ENCODE peak calls at places on chromosomes 12 and 14, in seven cellular contexts. H is mesendoderm, L is IMR-90, P is mesenchymal stem cell, B is H9, J is H1, K is trophoblast cell. R is an unnamed sample.

GRCh38 chr14:43503508-43503907 is 1003.6 kb downstream of the FSCB start:
- DNase-seq in H (no peak), L (no peak), P (peak), B (no peak), J (no peak), K (no peak), R (no peak)

GRCh38 chr12:80216890-80217559 is 117.7 kb downstream of the OTOGL start:
- DNase-seq in H (peak), L (no peak), P (no peak), B (peak), J (no peak), K (no peak), R (no peak)

GRCh38 chr12:32502693-32503510 is 103.5 kb downstream of the FGD4 start:
- DNase-seq in H (peak), L (peak), P (peak), B (no peak), J (no peak), K (no peak), R (no peak)

GRCh38 chr12:103884316-103884715 is 43.3 kb upstream of the NT5DC3 start:
- DNase-seq in H (peak), L (peak), P (peak), B (no peak), J (no peak), K (no peak), R (peak)

GRCh38 chr12:96210376-96211055 is 16.3 kb downstream of the ELK3 start:
- DNase-seq in H (no peak), L (no peak), P (no peak), B (no peak), J (no peak), K (no peak), R (no peak)

GRCh38 chr12:42094277-42094676 is 50.4 kb downstream of the GXYLT1 start:
- DNase-seq in H (peak), L (peak), P (peak), B (peak), J (no peak), K (peak), R (no peak)

GRCh38 chr14:75292886-75293285 is 14.3 kb downstream of the FOS start:
- DNase-seq in H (no peak), L (no peak), P (no peak), B (no peak), J (no peak), K (no peak), R (no peak)

GRCh38 chr12:51954465-51955361 is 3.2 kb downstream of the ACVR1B start:
- DNase-seq in H (no peak), L (no peak), P (no peak), B (no peak), J (no peak), K (no peak), R (no peak)

GRCh38 chr14:37150414-37150813 is 22.0 kb downstream of the SLC25A21 start:
- DNase-seq in H (peak), L (peak), P (peak), B (no peak), J (no peak), K (no peak), R (no peak)

GRCh38 chr12:39413836-39414771 is 28.8 kb downstream of the KIF21A start:
- DNase-seq in H (no peak), L (no peak), P (no peak), B (no peak), J (no peak), K (no peak), R (no peak)

GRCh38 chr12:123237646-123238329 is 4.6 kb downstream of the MTRFR start:
- DNase-seq in H (peak), L (peak), P (peak), B (peak), J (peak), K (peak), R (no peak)

GRCh38 chr12:111766608-111767361 is at the start of gene ALDH2:
- DNase-seq in H (peak), L (peak), P (peak), B (peak), J (peak), K (peak), R (peak)

GRCh38 chr14:73802431-73803188 is 49.0 kb upstream of the PTGR2 start:
- DNase-seq in H (peak), L (no peak), P (peak), B (peak), J (no peak), K (no peak), R (no peak)

GRCh38 chr12:67630373-67631088 is 18.0 kb upstream of the DYRK2 start:
- DNase-seq in H (peak), L (no peak), P (peak), B (peak), J (no peak), K (no peak), R (no peak)

GRCh38 chr14:53034036-53034435 is 83.2 kb upstream of the FERMT2 start:
- DNase-seq in H (no peak), L (no peak), P (no peak), B (no peak), J (no peak), K (no peak), R (no peak)

GRCh38 chr14:101360045-101360931 is 201.0 kb upstream of the DIO3 start:
- DNase-seq in H (no peak), L (no peak), P (no peak), B (no peak), J (no peak), K (no peak), R (no peak)

GRCh38 chr12:49298160-49298559 is 3.2 kb downstream of the PRPH start:
- DNase-seq in H (no peak), L (no peak), P (no peak), B (no peak), J (no peak), K (no peak), R (no peak)
- H2AK5ac ChIP-seq in H (no peak), L (no peak), P (no peak), B (no peak), J (no peak), K (no peak), R (no peak)

GRCh38 chr12:108551556-108551955 is 9.4 kb downstream of the SART3 start:
- DNase-seq in H (no peak), L (peak), P (peak), B (no peak), J (no peak), K (no peak), R (no peak)
- H2AK5ac ChIP-seq in H (no peak), L (no peak), P (no peak), B (no peak), J (no peak), K (no peak), R (no peak)

GRCh38 chr12:97500537-97500936 is 37.9 kb downstream of the RMST start:
- DNase-seq in H (no peak), L (no peak), P (no peak), B (no peak), J (no peak), K (no peak), R (no peak)

GRCh38 chr12:97503073-97503472 is 40.5 kb downstream of the RMST start:
- DNase-seq in H (no peak), L (no peak), P (no peak), B (no peak), J (no peak), K (no peak), R (no peak)

GRCh38 chr12:97501422-97501821 is 38.8 kb downstream of the RMST start:
- DNase-seq in H (no peak), L (no peak), P (no peak), B (no peak), J (no peak), K (no peak), R (no peak)

GRCh38 chr12:97502600-97502999 is 40.0 kb downstream of the RMST start:
- DNase-seq in H (no peak), L (no peak), P (no peak), B (no peak), J (no peak), K (no peak), R (no peak)
- H2AK5ac ChIP-seq in H (no peak), L (no peak), P (no peak), B (no peak), J (no peak), K (no peak), R (no peak)

GRCh38 chr12:118220697-118221096 is 84.8 kb downstream of the PEBP1 start:
- DNase-seq in H (no peak), L (peak), P (no peak), B (no peak), J (no peak), K (no peak), R (no peak)

GRCh38 chr12:118219772-118220171 is 83.8 kb downstream of the PEBP1 start:
- DNase-seq in H (no peak), L (no peak), P (no peak), B (no peak), J (no peak), K (no peak), R (no peak)

GRCh38 chr12:118213452-118213851 is 77.5 kb downstream of the PEBP1 start:
- DNase-seq in H (no peak), L (no peak), P (no peak), B (no peak), J (no peak), K (no peak), R (no peak)

DNA sequence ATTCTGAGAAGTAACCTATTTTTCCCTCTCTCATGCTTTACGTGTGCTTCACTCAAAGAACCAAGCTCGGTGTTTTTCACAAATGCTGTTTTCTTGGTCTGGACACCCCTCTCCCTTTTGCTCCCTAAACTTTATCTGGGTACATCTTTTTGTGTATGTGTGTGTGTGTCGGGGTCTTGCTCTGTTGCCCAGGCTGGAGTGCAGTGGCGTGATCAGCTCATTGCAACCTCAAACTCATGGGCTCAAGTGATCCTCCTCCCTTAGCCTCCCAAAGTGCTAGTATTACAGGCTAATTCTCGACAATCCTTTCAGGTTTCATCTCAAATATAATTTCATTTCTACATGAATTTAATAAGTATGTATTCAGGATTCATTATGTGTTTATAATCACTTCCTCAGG is 83.2 kb downstream of the PEBP1 start:
- DNase-seq in H (no peak), L (no peak), P (no peak), B (no peak), J (no peak), K (no peak), R (no peak)
- H2AK5ac ChIP-seq in H (no peak), L (no peak), P (no peak), B (no peak), J (no peak), K (no peak), R (no peak)

DNA sequence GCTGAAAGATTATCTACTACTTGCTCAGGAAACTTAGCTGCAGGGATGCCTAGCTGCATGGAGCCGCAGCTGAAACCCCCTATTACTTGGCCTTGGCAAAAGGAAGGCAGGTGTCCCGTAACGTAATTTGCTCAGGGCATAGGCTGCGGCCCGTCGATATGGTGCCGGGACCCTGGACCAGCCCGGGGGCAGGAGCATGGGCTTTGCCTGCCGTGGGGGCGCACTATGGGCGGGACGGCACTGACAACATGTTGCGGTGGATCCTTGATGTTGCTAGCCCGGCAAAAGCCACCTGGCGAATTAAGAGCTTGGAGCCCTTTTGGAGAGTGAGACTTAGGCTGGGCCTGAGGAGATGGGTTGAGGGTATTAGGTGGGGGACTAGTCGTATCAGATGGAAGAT is 1551.2 kb downstream of the AACS start:
- DNase-seq in H (no peak), L (no peak), P (no peak), B (no peak), J (no peak), K (no peak), R (no peak)
- H2AK5ac ChIP-seq in H (no peak), L (no peak), P (no peak), B (no peak), J (no peak), K (no peak), R (peak)